ENCODE peak calls at places on chromosomes 13 and 19, in ten cellular contexts. Z is activated T-helper 1 cell treated with anti-CD3 and anti-CD28 coated beads, Interleukin-12 subunit alpha, Interleukin-12 subunit beta, Interleukin-2, Interleukin-4 antibody, amounts not matched to agents 30 ng/mL and 10 ng/mL and 1 ng/mL, durations not matched to agents 14 hours and 24 hours and 36 hours; V is glutamatergic neuron; Y is activated T-cell treated with anti-CD3 and anti-CD28 coated beads for 1 hour; T is activated CD8-positive, alpha-beta memory T cell treated with anti-CD3 and anti-CD28 coated beads for 1 hour; S is epithelial cell of esophagus; B is kidney epithelial cell; G is fibroblast of mammary gland; O is NCI-H460; Q is HT1080. N is an unnamed sample.

GRCh38 chr13:28037399-28037798 is 48.9 kb upstream of the URAD start:
- DNase-seq in B (no peak), Z (no peak), Q (peak), Y (no peak), O (no peak), T (no peak), G (peak), S (peak), V (no peak), N (no peak)

GRCh38 chr13:44197791-44198770 is 175.5 kb upstream of the SERP2 start:
- DNase-seq in Q (peak), O (no peak), V (no peak), Z (peak), B (no peak), Y (no peak), S (peak), T (no peak), G (no peak), N (no peak)

GRCh38 chr19:47093254-47093653 is 20.3 kb downstream of the ZC3H4 start:
- DNase-seq in V (no peak), Z (peak), G (peak), Y (no peak), T (no peak), B (no peak), S (no peak), O (no peak), Q (no peak), N (no peak)

GRCh38 chr13:54433511-54434206 is 1405.0 kb downstream of the OLFM4 start:
- DNase-seq in B (no peak), O (no peak), S (no peak), G (no peak), Y (no peak), Q (no peak), T (no peak), V (no peak), Z (no peak), N (no peak)

GRCh38 chr13:60398438-60398891 is 1.4 kb downstream of the TDRD3 start:
- DNase-seq in G (no peak), T (no peak), Z (no peak), V (no peak), B (no peak), O (no peak), Y (no peak), S (no peak), Q (no peak), N (no peak)

GRCh38 chr13:74346960-74347359 is 212.8 kb upstream of the KLF12 start:
- DNase-seq in Y (no peak), G (no peak), O (no peak), V (no peak), S (no peak), B (no peak), T (no peak), Q (no peak), Z (no peak), N (no peak)

GRCh38 chr13:98004107-98004506 is 50.6 kb downstream of the IPO5 start:
- DNase-seq in Y (no peak), B (no peak), Q (no peak), G (peak), T (no peak), V (no peak), S (peak), Z (no peak), O (no peak), N (no peak)

GRCh38 chr19:4557971-4558941 is 1.2 kb downstream of the SEMA6B start:
- DNase-seq in B (no peak), S (no peak), T (no peak), G (no peak), Q (no peak), V (peak), Y (peak), Z (no peak), O (no peak), N (no peak)

GRCh38 chr19:46081928-46082727 is 41.3 kb upstream of the IGFL4 start:
- DNase-seq in O (peak), Y (no peak), V (no peak), B (no peak), G (peak), Z (no peak), S (peak), T (no peak), Q (peak), N (peak)

GRCh38 chr13:112843392-112844250 is 125.4 kb upstream of the MCF2L start:
- DNase-seq in O (no peak), Q (no peak), B (no peak), Z (no peak), T (no peak), V (no peak), S (no peak), Y (no peak), G (no peak), N (no peak)

GRCh38 chr13:40447857-40448256 is 218.6 kb downstream of the FOXO1 start:
- DNase-seq in Y (no peak), Q (no peak), G (no peak), O (no peak), V (no peak), B (no peak), S (no peak), T (no peak), Z (no peak), N (no peak)

GRCh38 chr13:39766464-39767167 is 111.2 kb downstream of the COG6 start:
- DNase-seq in B (no peak), S (peak), G (no peak), Y (no peak), O (no peak), Z (no peak), V (no peak), Q (no peak), T (no peak), N (no peak)

GRCh38 chr13:52405369-52405766 is 604 bp downstream of the THSD1 start:
- DNase-seq in O (no peak), B (no peak), T (no peak), Y (no peak), S (peak), Z (no peak), G (peak), Q (no peak), V (no peak), N (peak)

GRCh38 chr19:46813570-46814358 is 25.4 kb upstream of the SLC1A5 start:
- DNase-seq in S (peak), T (no peak), B (no peak), G (peak), Z (no peak), O (no peak), Y (no peak), V (no peak), Q (peak), N (peak)

GRCh38 chr13:48028066-48028465 is 9.5 kb upstream of the NUDT15 start:
- DNase-seq in Q (no peak), Y (no peak), V (no peak), T (no peak), G (no peak), B (no peak), Z (no peak), O (no peak), S (peak), N (no peak)

GRCh38 chr19:11798391-11799296 is at the start of gene ZNF491:
- DNase-seq in B (peak), S (peak), Z (peak), Y (peak), T (peak), V (peak), G (peak), Q (peak), O (no peak), N (no peak)